ENCODE peak calls at places on chromosomes 11 and 22, in four cellular contexts. T is activated T-cell treated with anti-CD3 and anti-CD28 coated beads for 48 hours; Y is CD4-positive, CD25-positive, alpha-beta regulatory T cell; W is natural killer cell treated with Interleukin-12 subunit alpha and Interleukin-12 subunit beta and Interleukin-15 and Interleukin-18, amount 100 ng/mL, for 72 hours. Q is an unnamed sample.

GRCh38 chr11:112652786-112653390 is 308.3 kb upstream of the NCAM1 start:
- DNase-seq in Y (no peak), T (no peak), W (no peak), Q (no peak)

GRCh38 chr22:35914357-35914664 is 114.3 kb downstream of the RBFOX2 start:
- DNase-seq in T (no peak), W (no peak), Y (no peak), Q (no peak)

GRCh38 chr22:39699631-39700348 is 129.2 kb downstream of the CACNA1I start:
- DNase-seq in W (no peak), Y (no peak), T (no peak), Q (no peak)

GRCh38 chr22:44684506-44685383 is 17.3 kb upstream of the PRR5 start:
- DNase-seq in T (peak; percentile 82), Y (peak; percentile 75), W (peak; percentile 91), Q (peak; percentile 29)

GRCh38 chr11:4605057-4605456 is 3.0 kb downstream of the TRIM68 start:
- DNase-seq in Y (no peak), T (no peak), W (no peak), Q (no peak)

GRCh38 chr11:75200531-75200930 is 40.0 kb upstream of the TPBGL start:
- DNase-seq in T (no peak), Y (no peak), W (no peak), Q (no peak)

GRCh38 chr11:76656571-76657081 is 13.9 kb downstream of the LRRC32 start:
- DNase-seq in W (no peak), T (no peak), Y (no peak), Q (no peak)

GRCh38 chr22:29702025-29702930 is 17.5 kb upstream of the CABP7 start:
- DNase-seq in W (no peak), Y (no peak), T (no peak), Q (no peak)

GRCh38 chr22:46652930-46653331 is 32.7 kb downstream of the GRAMD4 start:
- DNase-seq in Y (no peak), T (no peak), W (no peak), Q (no peak)

GRCh38 chr11:69981119-69981770 is 96.9 kb upstream of the ANO1 start:
- DNase-seq in T (no peak), Y (no peak), W (no peak), Q (no peak)

GRCh38 chr11:127042445-127042844 is 41.9 kb upstream of the KIRREL3 start:
- DNase-seq in W (no peak), T (no peak), Y (no peak), Q (no peak)

Q was measured in NCI-H1105 treated with DMSO at 0.1 percent for 48 hours.